ENCODE peak calls at places on chromosome 11, in seven cellular contexts. One of them, this sample, is unnamed.

GRCh38 chr11:32466279-32466915 is 31.1 kb upstream of the WT1 start:
- DNase-seq in SW480: peak; percentile 22
- DNase-seq in DMS79 treated with DMSO at 0.1 percent for 48 hours: no peak
- DNase-seq in heart left ventricle: no peak
- DNase-seq in activated CD4-positive, alpha-beta T cell treated with anti-CD3 and anti-CD28 coated beads for 4 hours: no peak
- DNase-seq in left cardiac atrium: no peak
- DNase-seq in activated T-helper 1 cell treated with anti-CD3 and anti-CD28 coated beads, Interleukin-2, amount 50 U/mL, for 16 hours: no peak
- DNase-seq in this sample: no peak

GRCh38 chr11:107898270-107898669 is 30.0 kb upstream of the RAB39A start:
- DNase-seq in heart left ventricle: no peak
- DNase-seq in activated T-helper 1 cell treated with anti-CD3 and anti-CD28 coated beads, Interleukin-2, amount 50 U/mL, for 16 hours: no peak
- DNase-seq in activated CD4-positive, alpha-beta T cell treated with anti-CD3 and anti-CD28 coated beads for 4 hours: no peak
- DNase-seq in left cardiac atrium: no peak
- DNase-seq in SW480: peak; percentile 63
- DNase-seq in DMS79 treated with DMSO at 0.1 percent for 48 hours: no peak
- DNase-seq in this sample: no peak

GRCh38 chr11:11701070-11701469 is 79.3 kb upstream of the GALNT18 start:
- DNase-seq in SW480: peak; percentile 39
- DNase-seq in heart left ventricle: peak; percentile 25
- DNase-seq in activated T-helper 1 cell treated with anti-CD3 and anti-CD28 coated beads, Interleukin-2, amount 50 U/mL, for 16 hours: no peak
- DNase-seq in left cardiac atrium: no peak
- DNase-seq in activated CD4-positive, alpha-beta T cell treated with anti-CD3 and anti-CD28 coated beads for 4 hours: no peak
- DNase-seq in DMS79 treated with DMSO at 0.1 percent for 48 hours: no peak
- DNase-seq in this sample: no peak

GRCh38 chr11:33257160-33257896 is at the start of gene HIPK3:
- DNase-seq in activated T-helper 1 cell treated with anti-CD3 and anti-CD28 coated beads, Interleukin-2, amount 50 U/mL, for 16 hours: peak; percentile 54
- DNase-seq in left cardiac atrium: peak; percentile 88
- DNase-seq in SW480: peak; percentile 80
- DNase-seq in heart left ventricle: peak; percentile 89
- DNase-seq in DMS79 treated with DMSO at 0.1 percent for 48 hours: peak; percentile 69
- DNase-seq in activated CD4-positive, alpha-beta T cell treated with anti-CD3 and anti-CD28 coated beads for 4 hours: peak; percentile 61
- DNase-seq in this sample: peak; percentile 70

GRCh38 chr11:70641366-70641765 is 243.0 kb downstream of the CTTN start:
- DNase-seq in activated CD4-positive, alpha-beta T cell treated with anti-CD3 and anti-CD28 coated beads for 4 hours: no peak
- DNase-seq in heart left ventricle: no peak
- DNase-seq in SW480: no peak
- DNase-seq in left cardiac atrium: no peak
- DNase-seq in DMS79 treated with DMSO at 0.1 percent for 48 hours: peak; percentile 86
- DNase-seq in activated T-helper 1 cell treated with anti-CD3 and anti-CD28 coated beads, Interleukin-2, amount 50 U/mL, for 16 hours: no peak
- DNase-seq in this sample: no peak

GRCh38 chr11:131710511-131710910 is 340.1 kb downstream of the NTM start:
- DNase-seq in heart left ventricle: no peak
- DNase-seq in DMS79 treated with DMSO at 0.1 percent for 48 hours: no peak
- DNase-seq in SW480: no peak
- DNase-seq in activated T-helper 1 cell treated with anti-CD3 and anti-CD28 coated beads, Interleukin-2, amount 50 U/mL, for 16 hours: no peak
- DNase-seq in left cardiac atrium: no peak
- DNase-seq in activated CD4-positive, alpha-beta T cell treated with anti-CD3 and anti-CD28 coated beads for 4 hours: no peak
- DNase-seq in this sample: no peak

GRCh38 chr11:109641549-109641948 is 219.6 kb downstream of the C11orf87 start:
- DNase-seq in SW480: peak; percentile 25
- DNase-seq in heart left ventricle: no peak
- DNase-seq in activated CD4-positive, alpha-beta T cell treated with anti-CD3 and anti-CD28 coated beads for 4 hours: no peak
- DNase-seq in left cardiac atrium: no peak
- DNase-seq in activated T-helper 1 cell treated with anti-CD3 and anti-CD28 coated beads, Interleukin-2, amount 50 U/mL, for 16 hours: no peak
- DNase-seq in DMS79 treated with DMSO at 0.1 percent for 48 hours: no peak
- DNase-seq in this sample: no peak

GRCh38 chr11:33194455-33194854 is 33.2 kb upstream of the CSTF3 start:
- DNase-seq in activated CD4-positive, alpha-beta T cell treated with anti-CD3 and anti-CD28 coated beads for 4 hours: no peak
- DNase-seq in DMS79 treated with DMSO at 0.1 percent for 48 hours: no peak
- DNase-seq in heart left ventricle: no peak
- DNase-seq in left cardiac atrium: no peak
- DNase-seq in SW480: no peak
- DNase-seq in activated T-helper 1 cell treated with anti-CD3 and anti-CD28 coated beads, Interleukin-2, amount 50 U/mL, for 16 hours: no peak
- DNase-seq in this sample: no peak

GRCh38 chr11:101439488-101439887 is 144.3 kb downstream of the TRPC6 start:
- DNase-seq in left cardiac atrium: no peak
- DNase-seq in activated CD4-positive, alpha-beta T cell treated with anti-CD3 and anti-CD28 coated beads for 4 hours: no peak
- DNase-seq in SW480: no peak
- DNase-seq in DMS79 treated with DMSO at 0.1 percent for 48 hours: no peak
- DNase-seq in activated T-helper 1 cell treated with anti-CD3 and anti-CD28 coated beads, Interleukin-2, amount 50 U/mL, for 16 hours: no peak
- DNase-seq in heart left ventricle: no peak
- DNase-seq in this sample: no peak

GRCh38 chr11:113562981-113563461 is 87.8 kb upstream of the DRD2 start:
- DNase-seq in SW480: no peak
- DNase-seq in activated T-helper 1 cell treated with anti-CD3 and anti-CD28 coated beads, Interleukin-2, amount 50 U/mL, for 16 hours: no peak
- DNase-seq in left cardiac atrium: no peak
- DNase-seq in activated CD4-positive, alpha-beta T cell treated with anti-CD3 and anti-CD28 coated beads for 4 hours: no peak
- DNase-seq in heart left ventricle: no peak
- DNase-seq in DMS79 treated with DMSO at 0.1 percent for 48 hours: no peak
- DNase-seq in this sample: no peak

GRCh38 chr11:9075441-9076000 is 15.9 kb downstream of the SCUBE2 start:
- DNase-seq in left cardiac atrium: no peak
- DNase-seq in DMS79 treated with DMSO at 0.1 percent for 48 hours: no peak
- DNase-seq in activated T-helper 1 cell treated with anti-CD3 and anti-CD28 coated beads, Interleukin-2, amount 50 U/mL, for 16 hours: no peak
- DNase-seq in SW480: no peak
- DNase-seq in heart left ventricle: no peak
- DNase-seq in activated CD4-positive, alpha-beta T cell treated with anti-CD3 and anti-CD28 coated beads for 4 hours: no peak
- DNase-seq in this sample: no peak

GRCh38 chr11:118058311-118059230 is 18.3 kb upstream of the TMPRSS4 start:
- DNase-seq in SW480: no peak
- DNase-seq in left cardiac atrium: no peak
- DNase-seq in DMS79 treated with DMSO at 0.1 percent for 48 hours: no peak
- DNase-seq in activated T-helper 1 cell treated with anti-CD3 and anti-CD28 coated beads, Interleukin-2, amount 50 U/mL, for 16 hours: no peak
- DNase-seq in heart left ventricle: no peak
- DNase-seq in activated CD4-positive, alpha-beta T cell treated with anti-CD3 and anti-CD28 coated beads for 4 hours: no peak
- DNase-seq in this sample: no peak

GRCh38 chr11:38547464-38547863 is 1949.4 kb upstream of the RAG2 start:
- DNase-seq in heart left ventricle: no peak
- DNase-seq in activated T-helper 1 cell treated with anti-CD3 and anti-CD28 coated beads, Interleukin-2, amount 50 U/mL, for 16 hours: no peak
- DNase-seq in SW480: no peak
- DNase-seq in activated CD4-positive, alpha-beta T cell treated with anti-CD3 and anti-CD28 coated beads for 4 hours: no peak
- DNase-seq in DMS79 treated with DMSO at 0.1 percent for 48 hours: no peak
- DNase-seq in left cardiac atrium: no peak
- DNase-seq in this sample: no peak

GRCh38 chr11:12674936-12675696 is 895 bp downstream of the TEAD1 start:
- DNase-seq in heart left ventricle: no peak
- DNase-seq in DMS79 treated with DMSO at 0.1 percent for 48 hours: peak; percentile 82
- DNase-seq in left cardiac atrium: peak; percentile 51
- DNase-seq in activated CD4-positive, alpha-beta T cell treated with anti-CD3 and anti-CD28 coated beads for 4 hours: no peak
- DNase-seq in activated T-helper 1 cell treated with anti-CD3 and anti-CD28 coated beads, Interleukin-2, amount 50 U/mL, for 16 hours: no peak
- DNase-seq in SW480: peak; percentile 53
- DNase-seq in this sample: no peak

GRCh38 chr11:64694026-64694755 is 28.8 kb downstream of the NRXN2 start:
- DNase-seq in left cardiac atrium: no peak
- DNase-seq in DMS79 treated with DMSO at 0.1 percent for 48 hours: no peak
- DNase-seq in activated CD4-positive, alpha-beta T cell treated with anti-CD3 and anti-CD28 coated beads for 4 hours: no peak
- DNase-seq in SW480: no peak
- DNase-seq in activated T-helper 1 cell treated with anti-CD3 and anti-CD28 coated beads, Interleukin-2, amount 50 U/mL, for 16 hours: no peak
- DNase-seq in heart left ventricle: no peak
- DNase-seq in this sample: no peak

GRCh38 chr11:10623797-10624761 is 55.6 kb upstream of the LYVE1 start:
- DNase-seq in activated CD4-positive, alpha-beta T cell treated with anti-CD3 and anti-CD28 coated beads for 4 hours: no peak
- DNase-seq in DMS79 treated with DMSO at 0.1 percent for 48 hours: peak; percentile 92
- DNase-seq in SW480: peak; percentile 42
- DNase-seq in left cardiac atrium: peak; percentile 36
- DNase-seq in activated T-helper 1 cell treated with anti-CD3 and anti-CD28 coated beads, Interleukin-2, amount 50 U/mL, for 16 hours: no peak
- DNase-seq in heart left ventricle: no peak
- DNase-seq in this sample: no peak

GRCh38 chr11:16923987-16924386 is 90.2 kb downstream of the PLEKHA7 start:
- DNase-seq in activated CD4-positive, alpha-beta T cell treated with anti-CD3 and anti-CD28 coated beads for 4 hours: no peak
- DNase-seq in left cardiac atrium: no peak
- DNase-seq in DMS79 treated with DMSO at 0.1 percent for 48 hours: no peak
- DNase-seq in heart left ventricle: no peak
- DNase-seq in activated T-helper 1 cell treated with anti-CD3 and anti-CD28 coated beads, Interleukin-2, amount 50 U/mL, for 16 hours: no peak
- DNase-seq in SW480: peak; percentile 68
- DNase-seq in this sample: no peak

GRCh38 chr11:2807801-2808241 is 77.8 kb downstream of the CDKN1C start:
- DNase-seq in activated T-helper 1 cell treated with anti-CD3 and anti-CD28 coated beads, Interleukin-2, amount 50 U/mL, for 16 hours: no peak
- DNase-seq in DMS79 treated with DMSO at 0.1 percent for 48 hours: no peak
- DNase-seq in heart left ventricle: peak; percentile 13
- DNase-seq in activated CD4-positive, alpha-beta T cell treated with anti-CD3 and anti-CD28 coated beads for 4 hours: no peak
- DNase-seq in left cardiac atrium: peak; percentile 20
- DNase-seq in SW480: no peak
- DNase-seq in this sample: no peak

GRCh38 chr11:103406357-103406756 is 297.1 kb downstream of the DYNC2H1 start:
- DNase-seq in activated CD4-positive, alpha-beta T cell treated with anti-CD3 and anti-CD28 coated beads for 4 hours: no peak
- DNase-seq in DMS79 treated with DMSO at 0.1 percent for 48 hours: no peak
- DNase-seq in left cardiac atrium: no peak
- DNase-seq in activated T-helper 1 cell treated with anti-CD3 and anti-CD28 coated beads, Interleukin-2, amount 50 U/mL, for 16 hours: no peak
- DNase-seq in SW480: no peak
- DNase-seq in heart left ventricle: no peak
- DNase-seq in this sample: no peak

GRCh38 chr11:8927233-8927632 is 5.5 kb downstream of the C11orf16 start:
- DNase-seq in left cardiac atrium: no peak
- DNase-seq in activated T-helper 1 cell treated with anti-CD3 and anti-CD28 coated beads, Interleukin-2, amount 50 U/mL, for 16 hours: no peak
- DNase-seq in SW480: no peak
- DNase-seq in heart left ventricle: no peak
- DNase-seq in activated CD4-positive, alpha-beta T cell treated with anti-CD3 and anti-CD28 coated beads for 4 hours: no peak
- DNase-seq in DMS79 treated with DMSO at 0.1 percent for 48 hours: no peak
- DNase-seq in this sample: no peak

GRCh38 chr11:9982127-9982795 is 311.8 kb downstream of the SBF2 start:
- DNase-seq in DMS79 treated with DMSO at 0.1 percent for 48 hours: no peak
- DNase-seq in SW480: no peak
- DNase-seq in activated CD4-positive, alpha-beta T cell treated with anti-CD3 and anti-CD28 coated beads for 4 hours: no peak
- DNase-seq in left cardiac atrium: no peak
- DNase-seq in heart left ventricle: no peak
- DNase-seq in activated T-helper 1 cell treated with anti-CD3 and anti-CD28 coated beads, Interleukin-2, amount 50 U/mL, for 16 hours: no peak
- DNase-seq in this sample: no peak

GRCh38 chr11:121464352-121464946 is 11.7 kb upstream of the SORL1-AS1 start:
- DNase-seq in heart left ventricle: peak; percentile 64
- DNase-seq in activated CD4-positive, alpha-beta T cell treated with anti-CD3 and anti-CD28 coated beads for 4 hours: peak; percentile 73
- DNase-seq in DMS79 treated with DMSO at 0.1 percent for 48 hours: peak; percentile 88
- DNase-seq in SW480: peak; percentile 94
- DNase-seq in left cardiac atrium: peak; percentile 67
- DNase-seq in activated T-helper 1 cell treated with anti-CD3 and anti-CD28 coated beads, Interleukin-2, amount 50 U/mL, for 16 hours: peak; percentile 50
- DNase-seq in this sample: no peak

This sample was measured in mesothelial cell of epicardium.